ENCODE peak calls at places on chromosomes 16 and 17, in six cellular contexts. B is K562, G is GM12878, I is H1, S is SK-N-SH, M is HepG2. P is an unnamed sample.

GRCh38 chr17:49252148-49252682 is 21.6 kb upstream of the PHOSPHO1 start:
- DNase-seq in I (no peak), G (no peak), S (no peak), B (peak), M (peak), P (peak)

GRCh38 chr17:79859676-79860615 is 20.7 kb upstream of the CBX4 start:
- DNase-seq in G (no peak), I (no peak), M (no peak), B (no peak), S (no peak), P (no peak)

GRCh38 chr17:6374761-6375312 is 60.1 kb downstream of the AIPL1 start:
- DNase-seq in B (peak), M (no peak), I (no peak), G (no peak), S (no peak), P (no peak)

GRCh38 chr17:71975331-71975801 is 145.5 kb upstream of the SOX9 start:
- DNase-seq in S (no peak), M (no peak), I (no peak), B (no peak), G (no peak), P (no peak)

GRCh38 chr17:58317421-58318064 is 11.1 kb downstream of the TSPOAP1 start:
- DNase-seq in S (peak), I (no peak), B (peak), M (peak), G (peak), P (peak)

GRCh38 chr16:14244344-14245010 is 173.4 kb downstream of the MRTFB start:
- DNase-seq in B (no peak), S (no peak), G (no peak), I (no peak), M (no peak), P (no peak)

GRCh38 chr17:17080181-17080631 is 37.9 kb downstream of the MPRIP start:
- DNase-seq in M (no peak), G (no peak), B (no peak), I (no peak), S (no peak), P (no peak)

GRCh38 chr16:4511441-4512082 is 27.0 kb downstream of the CDIP1 start:
- DNase-seq in S (peak), I (no peak), G (no peak), M (peak), B (peak), P (peak)

GRCh38 chr17:33012522-33013033 is 20.9 kb downstream of the SPACA3 start:
- DNase-seq in G (no peak), M (no peak), I (no peak), B (peak), S (no peak), P (no peak)

GRCh38 chr17:66268247-66268927 is 34.0 kb upstream of the PRKCA start:
- DNase-seq in G (no peak), S (no peak), I (no peak), M (no peak), B (no peak), P (no peak)

GRCh38 chr16:3472878-3473595 is 22.3 kb downstream of the C16orf90 start:
- DNase-seq in S (no peak), M (no peak), G (no peak), B (no peak), I (no peak), P (no peak)

GRCh38 chr17:2967515-2967914 is 95.9 kb downstream of the OR1D5 start:
- DNase-seq in S (no peak), M (no peak), G (no peak), B (no peak), I (no peak), P (no peak)

GRCh38 chr16:57147381-57148191 is 38.3 kb downstream of the PSME3IP1 start:
- DNase-seq in M (no peak), B (no peak), G (no peak), I (no peak), S (peak), P (no peak)

GRCh38 chr17:37054894-37055293 is 106.1 kb downstream of the AATF start:
- DNase-seq in B (no peak), I (no peak), S (no peak), M (no peak), G (no peak), P (no peak)

GRCh38 chr17:37048806-37049205 is 100.1 kb downstream of the AATF start:
- DNase-seq in B (no peak), S (no peak), G (no peak), I (no peak), M (no peak), P (no peak)

GRCh38 chr17:37047631-37048104 is 98.9 kb downstream of the AATF start:
- DNase-seq in B (peak), S (peak), I (peak), M (peak), G (peak), P (peak)

GRCh38 chr17:37051839-37052238 is 103.1 kb downstream of the AATF start:
- DNase-seq in G (no peak), S (no peak), B (no peak), I (no peak), M (no peak), P (no peak)

GRCh38 chr17:37050905-37051304 is 102.2 kb downstream of the AATF start:
- DNase-seq in S (no peak), I (no peak), M (no peak), G (no peak), B (no peak), P (no peak)
- TF ChIP-seq GABPA in S (no peak), I (no peak), M (no peak), G (no peak), B (no peak), P (no peak)

GRCh38 chr16:89422527-89422904 is 67.8 kb downstream of the ANKRD11 start:
- DNase-seq in M (no peak), S (no peak), B (no peak), I (no peak), G (peak), P (no peak)

GRCh38 chr16:89423709-89424260 is 66.6 kb downstream of the ANKRD11 start:
- DNase-seq in I (no peak), B (no peak), S (no peak), M (no peak), G (no peak), P (no peak)

GRCh38 chr16:89425523-89425922 is 64.8 kb downstream of the ANKRD11 start:
- DNase-seq in B (no peak), M (no peak), S (no peak), G (no peak), I (no peak), P (no peak)

GRCh38 chr16:89420204-89420603 is 70.2 kb downstream of the ANKRD11 start:
- DNase-seq in G (no peak), M (no peak), B (no peak), I (no peak), S (no peak), P (no peak)

DNA sequence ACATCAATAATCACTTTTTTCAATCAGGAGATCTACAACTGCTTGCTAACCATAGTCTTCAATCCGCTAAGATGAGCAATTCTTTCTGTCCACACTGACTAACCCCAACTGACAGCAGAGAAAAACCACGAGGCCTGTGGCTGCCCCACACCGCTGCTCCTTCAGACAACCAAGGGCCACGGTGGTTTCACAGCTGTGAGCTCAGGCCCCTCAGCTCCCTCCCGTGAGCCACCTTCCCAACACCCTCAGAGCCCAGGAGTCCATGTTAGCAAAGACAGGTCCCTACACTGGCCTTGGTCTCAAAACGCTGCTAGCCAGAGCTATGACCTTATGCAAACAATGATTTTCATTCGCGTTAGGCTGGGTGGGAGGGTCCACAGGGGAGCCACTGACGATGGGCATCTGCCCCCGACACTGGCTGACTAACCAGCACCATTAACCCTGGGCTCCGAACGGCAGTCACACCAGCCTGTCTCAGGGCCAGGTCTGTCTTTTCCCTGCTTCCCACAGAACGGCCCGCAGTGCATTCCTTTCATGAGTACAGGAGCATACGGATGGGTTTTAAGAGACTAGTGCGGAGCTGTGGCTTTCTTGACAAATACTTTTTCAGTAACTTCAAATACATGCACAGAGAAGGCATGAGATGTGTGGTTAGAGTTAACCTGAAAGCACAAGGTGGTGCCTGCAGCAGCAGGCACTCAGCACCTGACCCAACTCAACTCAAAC is 67.3 kb downstream of the ANKRD11 start:
- DNase-seq in S (no peak), M (peak), G (peak), I (no peak), B (no peak), P (no peak)
- TF ChIP-seq GABPA in S (no peak), M (no peak), G (no peak), I (no peak), B (no peak), P (no peak)

DNA sequence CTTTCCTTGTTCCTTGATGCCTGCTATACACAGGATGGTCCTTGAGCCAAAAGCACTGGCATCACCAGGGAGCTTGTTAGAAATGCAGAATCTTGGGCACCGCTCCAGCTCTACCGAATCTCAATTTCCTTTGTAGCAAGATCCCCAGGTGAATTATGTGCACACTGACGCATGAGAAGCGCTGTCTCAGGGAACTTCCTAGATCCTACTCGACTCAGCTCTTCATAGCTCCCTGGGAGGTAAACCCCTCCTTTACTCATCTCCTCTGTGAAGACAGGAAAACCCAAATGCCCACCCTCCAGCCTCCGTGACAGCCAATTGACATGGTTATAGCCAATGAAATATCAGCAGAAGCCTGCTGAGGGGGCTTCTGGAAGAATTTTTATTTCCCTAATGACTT is 4.1 kb downstream of the USP31 start:
- DNase-seq in G (no peak), M (no peak), B (no peak), S (no peak), I (no peak), P (no peak)
- TF ChIP-seq GABPA in G (no peak), M (no peak), B (no peak), S (no peak), I (no peak), P (no peak)

DNA sequence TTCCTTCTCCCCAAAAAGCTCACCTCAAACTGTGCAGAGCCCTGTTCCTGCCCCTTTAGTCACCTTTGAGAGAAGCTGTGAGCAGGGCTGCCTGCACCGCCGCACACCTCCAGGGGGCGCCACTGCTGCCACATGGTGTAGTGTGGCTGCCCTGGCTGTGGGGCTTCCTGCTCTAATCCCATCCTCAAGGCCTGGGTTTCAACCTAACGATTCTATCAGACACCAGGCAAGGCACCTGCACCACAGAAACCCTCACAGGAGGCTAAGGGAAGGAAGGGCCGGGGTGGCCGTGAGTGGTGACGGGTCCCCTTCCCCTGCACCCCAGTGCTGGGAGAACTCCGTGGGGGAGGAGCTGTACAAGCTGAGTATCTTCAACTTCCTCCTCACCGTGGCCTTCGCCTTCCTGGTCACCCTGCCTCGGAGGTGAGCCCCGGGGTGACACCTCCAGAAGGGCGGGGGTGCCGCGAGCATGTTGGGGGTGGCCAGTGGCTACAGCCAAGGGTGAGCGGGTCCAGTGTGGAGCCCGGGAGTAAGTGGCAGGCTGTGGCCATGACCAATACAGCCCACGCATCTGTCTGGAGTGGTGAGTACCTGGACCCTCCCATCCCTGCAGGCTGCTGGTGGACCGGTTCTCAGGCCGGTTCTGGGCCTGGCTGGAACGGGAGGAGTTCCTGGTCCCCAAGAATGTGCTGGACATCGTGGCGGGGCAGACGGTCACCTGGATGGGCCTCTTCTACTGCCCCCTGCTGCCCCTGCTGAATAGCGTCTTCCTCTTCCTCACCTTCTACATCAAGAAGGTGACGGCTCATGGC is 7.0 kb downstream of the TMC8 start:
- DNase-seq in B (peak), G (no peak), S (peak), M (no peak), I (no peak), P (no peak)
- TF ChIP-seq GABPA in B (peak), G (no peak), S (no peak), M (no peak), I (no peak), P (no peak)

P was measured in HL-60.